ENCODE peak calls at places on chromosomes 2 and 18, in nine cellular contexts. F, I, O, N, E, A, G, L and S are unnamed samples.
A peak's percentile ranks its signal among the peaks of the same experiment; 100 is the strongest.

GRCh38 chr18:79903071-79903635 is 48.3 kb downstream of the SLC66A2 start:
- DNase-seq in E (no peak), N (no peak), A (no peak), F (no peak), G (no peak), I (no peak), O (no peak), L (peak; percentile 7), S (no peak)

GRCh38 chr2:176647325-176648155 is 378.3 kb downstream of the MTX2 start:
- DNase-seq in O (no peak), A (no peak), L (no peak), I (no peak), G (no peak), F (no peak), E (no peak), N (no peak), S (no peak)

GRCh38 chr2:149290662-149291061 is 39.7 kb upstream of the LYPD6 start:
- DNase-seq in I (no peak), O (no peak), N (no peak), A (no peak), L (no peak), E (peak; percentile 31), G (no peak), F (no peak), S (no peak)

GRCh38 chr18:14074187-14074586 is 58.0 kb downstream of the ZNF519 start:
- DNase-seq in E (peak; percentile 6), L (no peak), I (no peak), N (no peak), A (no peak), F (no peak), G (no peak), O (no peak), S (peak; percentile 17)

GRCh38 chr2:238069021-238069709 is 8.4 kb downstream of the SCLY start:
- DNase-seq in I (no peak), O (no peak), F (no peak), G (no peak), E (no peak), A (no peak), L (no peak), N (no peak), S (no peak)

GRCh38 chr2:183809404-183809803 is 685.2 kb downstream of the NUP35 start:
- DNase-seq in G (no peak), O (no peak), F (no peak), A (no peak), L (no peak), I (no peak), N (no peak), E (no peak), S (no peak)

GRCh38 chr2:218322756-218323525 is 30.6 kb upstream of the TMBIM1 start:
- DNase-seq in O (no peak), G (peak; percentile 63), E (peak; percentile 96), L (peak; percentile 87), N (peak; percentile 66), F (peak; percentile 84), I (peak; percentile 70), A (peak; percentile 76), S (peak; percentile 84)

GRCh38 chr2:58939388-58939787 is 698.3 kb upstream of the FANCL start:
- DNase-seq in G (no peak), N (no peak), O (no peak), E (no peak), A (no peak), I (no peak), F (no peak), L (no peak), S (no peak)

GRCh38 chr18:13410471-13410870 is 191.9 kb downstream of the LDLRAD4 start:
- DNase-seq in A (no peak), I (no peak), L (no peak), G (no peak), F (no peak), E (no peak), N (no peak), O (no peak), S (no peak)

GRCh38 chr2:224086226-224086911 is 47.3 kb upstream of the SERPINE2 start:
- DNase-seq in G (peak; percentile 59), I (peak; percentile 37), E (no peak), N (no peak), O (no peak), F (peak; percentile 57), L (no peak), A (no peak), S (no peak)

GRCh38 chr2:21096458-21096857 is 27.3 kb upstream of the TDRD15 start:
- DNase-seq in I (no peak), O (no peak), A (no peak), F (no peak), E (no peak), G (no peak), L (no peak), N (no peak), S (no peak)

GRCh38 chr2:21097331-21097730 is 26.4 kb upstream of the TDRD15 start:
- DNase-seq in N (no peak), F (no peak), E (no peak), I (no peak), G (no peak), A (no peak), O (no peak), L (no peak), S (no peak)

GRCh38 chr2:21095714-21096113 is 28.1 kb upstream of the TDRD15 start:
- DNase-seq in N (no peak), E (no peak), A (no peak), L (no peak), I (no peak), G (no peak), F (no peak), O (no peak), S (no peak)

GRCh38 chr2:21095178-21095577 is 28.6 kb upstream of the TDRD15 start:
- DNase-seq in I (no peak), G (no peak), F (no peak), L (no peak), O (no peak), N (no peak), A (no peak), E (no peak), S (no peak)

GRCh38 chr2:21092308-21092869 is 31.4 kb upstream of the TDRD15 start:
- DNase-seq in L (no peak), N (no peak), I (no peak), G (no peak), A (no peak), F (no peak), E (no peak), O (no peak), S (no peak)
- TF ChIP-seq POLR2A in L (no peak), N (no peak), I (no peak), G (no peak), A (no peak), F (no peak), E (no peak), O (no peak), S (no peak)

DNA sequence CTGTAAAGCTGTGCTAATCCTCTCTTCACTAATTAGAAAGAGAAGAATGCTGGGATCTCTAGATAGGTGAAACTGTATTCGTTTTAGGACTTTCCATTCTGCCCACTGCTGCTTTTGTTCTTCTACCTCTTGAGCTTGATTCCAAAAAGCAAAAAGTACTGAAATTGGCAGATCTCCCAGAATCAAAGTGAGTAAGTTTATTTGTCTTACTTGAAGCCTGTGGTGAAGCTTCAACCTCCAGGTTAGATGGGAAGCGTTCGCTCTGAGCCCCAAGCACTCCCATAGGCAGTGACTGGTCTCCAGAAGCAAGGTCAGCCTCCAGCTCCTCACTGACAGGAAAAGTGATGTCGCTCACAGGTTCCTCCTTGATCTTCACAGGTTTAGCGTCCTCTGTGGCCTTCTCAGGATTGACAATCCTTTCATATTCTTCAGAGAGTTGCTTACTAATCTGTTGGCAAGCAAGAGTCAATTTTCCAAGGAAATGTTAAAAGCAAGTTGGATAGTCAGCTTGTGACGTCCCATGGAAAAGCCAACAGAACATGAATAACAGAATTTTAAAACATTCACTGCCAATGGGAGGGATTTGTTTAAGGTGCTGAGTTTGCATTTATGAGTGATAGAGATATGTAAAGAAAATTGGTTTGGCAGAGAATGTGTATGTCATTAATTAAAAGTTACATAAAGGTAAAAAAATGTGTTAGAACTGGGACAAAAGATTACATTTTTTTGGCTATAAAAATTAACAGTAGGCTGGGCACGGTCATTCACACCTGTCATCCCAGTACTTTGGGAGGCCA is 8.1 kb downstream of the SUPT7L start:
- DNase-seq in L (no peak), O (no peak), G (no peak), F (no peak), I (no peak), N (no peak), A (no peak), E (no peak), S (no peak)
- TF ChIP-seq POLR2A in L (no peak), O (no peak), G (no peak), F (no peak), I (no peak), N (no peak), A (no peak), E (no peak), S (no peak)

DNA sequence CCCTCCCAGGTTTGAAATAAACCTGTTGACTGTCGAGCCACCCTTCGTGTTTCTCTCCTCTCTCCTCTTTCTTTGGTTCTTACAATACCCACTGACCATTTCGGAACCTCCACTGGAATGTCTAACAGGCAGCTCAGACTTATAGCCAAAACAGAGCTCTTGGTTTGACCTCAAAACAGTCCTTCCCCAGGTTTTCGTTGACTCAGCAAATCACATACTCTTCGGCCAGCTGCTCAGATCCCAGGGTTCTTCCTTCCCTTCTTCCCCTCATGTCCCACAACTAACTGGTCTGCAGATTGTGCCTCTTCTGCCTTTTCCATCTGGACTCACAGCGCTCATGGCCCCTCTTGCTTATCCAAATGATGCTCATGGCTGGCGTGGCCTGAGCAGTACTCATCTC is 4.7 kb downstream of the ARMC9 start:
- DNase-seq in A (no peak), G (no peak), L (no peak), E (no peak), N (no peak), I (no peak), O (no peak), F (no peak), S (no peak)
- TF ChIP-seq POLR2A in A (no peak), G (no peak), L (no peak), E (no peak), N (no peak), I (no peak), O (no peak), F (no peak), S (no peak)

DNA sequence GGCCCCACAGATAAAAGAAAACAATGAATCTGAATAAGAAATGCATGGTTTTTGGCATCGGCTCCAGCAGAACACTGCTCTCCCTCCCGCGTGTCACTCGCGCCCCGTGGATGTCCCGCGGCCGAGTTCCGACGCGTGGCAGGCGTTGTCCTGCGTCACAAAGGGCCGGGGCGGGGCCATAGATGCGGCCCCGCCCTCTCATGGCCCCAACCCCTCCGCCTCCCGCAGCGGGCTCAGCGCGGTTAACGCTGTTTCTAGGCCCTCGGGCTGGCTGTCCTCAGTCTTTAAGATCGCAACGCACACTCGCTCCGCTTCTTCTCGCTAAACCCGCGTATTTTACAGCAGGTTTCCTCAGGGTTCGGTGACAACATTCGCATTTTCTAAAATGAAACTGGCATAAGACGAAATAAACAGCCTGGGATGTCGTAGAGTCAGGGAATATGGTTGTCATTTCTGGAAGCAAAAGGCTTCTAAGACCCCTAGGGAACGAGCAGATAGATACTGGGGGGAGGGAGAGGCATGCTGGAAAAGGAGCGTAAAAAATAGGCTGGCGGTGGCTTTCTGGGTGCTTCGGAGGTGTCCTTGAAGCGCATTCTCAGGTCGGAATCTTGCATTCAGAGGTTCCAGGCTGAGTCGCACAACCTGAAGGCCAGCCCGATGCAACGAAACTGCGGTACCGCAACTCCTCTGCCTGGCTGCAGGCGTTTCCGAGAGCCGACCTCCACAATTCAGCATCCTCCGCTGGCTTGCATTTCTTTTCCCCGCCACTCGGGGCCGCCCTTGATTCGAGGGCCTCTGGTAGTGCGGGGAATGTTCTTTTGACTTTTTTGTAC is at the start of gene FKBP7:
- DNase-seq in F (peak; percentile 71), I (peak; percentile 91), L (peak; percentile 91), E (peak; percentile 88), A (peak; percentile 90), G (peak; percentile 78), O (peak; percentile 39), N (peak; percentile 84), S (peak; percentile 90)
- TF ChIP-seq POLR2A in F (peak; percentile 66), I (peak; percentile 90), L (peak; percentile 73), E (peak; percentile 88), A (no peak), G (peak; percentile 11), O (no peak), N (peak; percentile 78), S (peak; percentile 72)